ENCODE peak calls at places on chromosomes 3 and 15, in nine cellular contexts. Q is Panc1; A is left lung; I is mesendoderm; J is fibroblast of lung; U is endothelial cell of umbilical vein; W is sigmoid colon; S is suprapubic skin; L is CD8-positive, alpha-beta memory T cell. P is an unnamed sample. For H3K4me1, the result is how much of the 10 kb centered on the place peaks cover.

GRCh38 chr3:78204977-78205376 is 1165.1 kb downstream of the ROBO2 start:
- DNase-seq in Q (no peak), A (no peak), I (peak), J (peak), U (peak), W (no peak), S (no peak), L (no peak), P (no peak)

GRCh38 chr3:111952866-111953450 is 25.9 kb upstream of the ABHD10 start:
- DNase-seq in Q (no peak), A (no peak), I (no peak), J (no peak), U (no peak), W (no peak), S (no peak), L (no peak), P (no peak)

GRCh38 chr15:63918901-63919348 is 85.2 kb upstream of the HERC1 start:
- DNase-seq in Q (no peak), A (no peak), I (no peak), J (no peak), U (no peak), W (no peak), S (no peak), L (no peak), P (no peak)

GRCh38 chr15:78618064-78618463 is 2.7 kb downstream of the CHRNA3 start:
- DNase-seq in Q (no peak), A (no peak), I (no peak), J (no peak), U (no peak), W (no peak), S (no peak), L (no peak), P (no peak)

GRCh38 chr15:53116169-53116568 is 326.0 kb upstream of the ONECUT1 start:
- DNase-seq in Q (no peak), A (no peak), I (no peak), J (no peak), U (no peak), W (no peak), S (no peak), L (no peak), P (no peak)

GRCh38 chr3:151357461-151357850 is 27.1 kb downstream of the P2RY12 start:
- DNase-seq in Q (no peak), A (no peak), I (no peak), J (peak), U (no peak), W (no peak), S (no peak), L (no peak), P (no peak)

GRCh38 chr3:193648542-193649076 is 55.6 kb downstream of the OPA1 start:
- DNase-seq in Q (no peak), A (no peak), I (no peak), J (no peak), U (no peak), W (no peak), S (no peak), L (no peak), P (no peak)

GRCh38 chr15:44719293-44719999 is 8.1 kb downstream of the B2M start:
- DNase-seq in Q (no peak), A (no peak), I (no peak), J (peak), U (no peak), W (no peak), S (no peak), L (peak), P (no peak)

GRCh38 chr3:38916706-38917105 is 100.7 kb upstream of the SCN10A start:
- DNase-seq in Q (no peak), A (no peak), I (no peak), J (peak), U (no peak), W (no peak), S (no peak), L (no peak), P (no peak)

GRCh38 chr15:94286581-94286980 is 55.2 kb downstream of the MCTP2 start:
- DNase-seq in Q (no peak), A (no peak), I (no peak), J (no peak), U (peak), W (no peak), S (no peak), L (no peak), P (no peak)

GRCh38 chr15:68412218-68412617 is 19.7 kb downstream of the ITGA11 start:
- DNase-seq in Q (no peak), A (no peak), I (no peak), J (no peak), U (no peak), W (no peak), S (peak), L (no peak), P (peak)

GRCh38 chr3:30347679-30348216 is 258.7 kb upstream of the TGFBR2 start:
- DNase-seq in Q (peak), A (no peak), I (no peak), J (peak), U (peak), W (no peak), S (no peak), L (no peak), P (no peak)

GRCh38 chr3:197949191-197949766 is 711 bp upstream of the RPL35A start:
- DNase-seq in Q (no peak), A (no peak), I (peak), J (no peak), U (no peak), W (no peak), S (no peak), L (no peak), P (no peak)
- H3K4me3 ChIP-seq in Q (peak), A (peak), I (peak), J (peak), U (peak), W (peak), S (peak), L (peak), P (peak)

GRCh38 chr3:53243785-53244184 is 12.0 kb downstream of the TKT start:
- DNase-seq in Q (no peak), A (no peak), I (no peak), J (no peak), U (no peak), W (no peak), S (no peak), L (no peak), P (no peak)

GRCh38 chr3:53242155-53242554 is 13.7 kb downstream of the TKT start:
- DNase-seq in Q (no peak), A (peak), I (no peak), J (no peak), U (no peak), W (no peak), S (no peak), L (no peak), P (no peak)

GRCh38 chr3:53240989-53241972 is 14.5 kb downstream of the TKT start:
- DNase-seq in Q (no peak), A (peak), I (no peak), J (no peak), U (no peak), W (no peak), S (no peak), L (no peak), P (no peak)

GRCh38 chr3:53243165-53243564 is 12.7 kb downstream of the TKT start:
- DNase-seq in Q (no peak), A (no peak), I (peak), J (peak), U (peak), W (no peak), S (no peak), L (no peak), P (no peak)

GRCh38 chr3:53242642-53243041 is 13.2 kb downstream of the TKT start:
- DNase-seq in Q (no peak), A (peak), I (no peak), J (no peak), U (no peak), W (no peak), S (no peak), L (no peak), P (no peak)
- H3K4me1 ChIP-seq in Q (under half), A (under half), I (under half), J (under half), U (under half), W (under half), S (under half), L (under half), P (under half)

GRCh38 chr3:17901893-17902292 is 159.5 kb upstream of the TBC1D5 start:
- DNase-seq in Q (no peak), A (no peak), I (no peak), J (peak), U (no peak), W (no peak), S (no peak), L (no peak), P (no peak)

GRCh38 chr3:17910922-17911321 is 168.5 kb upstream of the TBC1D5 start:
- DNase-seq in Q (no peak), A (no peak), I (no peak), J (no peak), U (no peak), W (no peak), S (no peak), L (no peak), P (no peak)

GRCh38 chr3:17908399-17909191 is 166.2 kb upstream of the TBC1D5 start:
- DNase-seq in Q (no peak), A (no peak), I (peak), J (no peak), U (no peak), W (no peak), S (no peak), L (no peak), P (no peak)

GRCh38 chr3:17905996-17906395 is 163.6 kb upstream of the TBC1D5 start:
- DNase-seq in Q (no peak), A (no peak), I (peak), J (peak), U (no peak), W (no peak), S (no peak), L (no peak), P (no peak)
- H3K27ac ChIP-seq in Q (no peak), A (no peak), I (no peak), J (no peak), U (no peak), W (no peak), S (no peak), L (no peak), P (no peak)

GRCh38 chr3:121992601-121993560 is 29.2 kb downstream of the ILDR1 start:
- DNase-seq in Q (no peak), A (no peak), I (no peak), J (no peak), U (no peak), W (no peak), S (no peak), L (no peak), P (no peak)
- H3K4me3 ChIP-seq in Q (no peak), A (no peak), I (no peak), J (no peak), U (no peak), W (no peak), S (no peak), L (no peak), P (no peak)